ENCODE peak calls at places on chromosomes 5 and 9, in nine cellular contexts. X is heart left ventricle, S is HepG2, Z is right lobe of liver, U is GM12878, C is upper lobe of left lung, Q is body of pancreas, J is IMR-90, V is K562. E is an unnamed sample.

GRCh38 chr9:13377286-13377925 is 97.9 kb upstream of the MPDZ start:
- ATAC-seq in Q (no peak), X (no peak), V (no peak), J (no peak), S (no peak), C (no peak), U (no peak), Z (no peak), E (no peak)

GRCh38 chr5:160923431-160923830 is 71.4 kb upstream of the ATP10B start:
- ATAC-seq in V (no peak), C (no peak), Z (no peak), U (no peak), S (no peak), Q (no peak), X (no peak), J (no peak), E (no peak)

GRCh38 chr9:36050472-36050871 is 13.8 kb downstream of the RECK start:
- ATAC-seq in S (no peak), Z (no peak), U (no peak), X (no peak), Q (no peak), J (no peak), C (no peak), V (no peak), E (no peak)

GRCh38 chr9:125829743-125830142 is 82.6 kb downstream of the PBX3 start:
- ATAC-seq in Q (peak), C (peak), U (peak), S (no peak), J (peak), X (peak), V (no peak), Z (peak), E (no peak)

GRCh38 chr9:87505869-87506678 is 8.4 kb downstream of the DAPK1 start:
- ATAC-seq in V (no peak), Z (peak), C (no peak), U (no peak), S (peak), J (no peak), X (no peak), Q (peak), E (no peak)

GRCh38 chr5:147391781-147392180 is 118.1 kb downstream of the DPYSL3 start:
- ATAC-seq in C (peak), S (peak), X (no peak), V (peak), Z (peak), Q (peak), U (peak), J (peak), E (peak)

GRCh38 chr5:58462623-58463230 is 2.8 kb upstream of the PLK2 start:
- ATAC-seq in S (no peak), C (no peak), X (no peak), Q (no peak), U (peak), Z (peak), V (no peak), J (no peak), E (no peak)

GRCh38 chr5:174690256-174690655 is 34.1 kb upstream of the MSX2 start:
- ATAC-seq in Q (no peak), C (peak), Z (no peak), S (peak), X (no peak), V (peak), J (peak), U (no peak), E (no peak)

GRCh38 chr5:72172832-72173231 is 65.6 kb downstream of the MAP1B start:
- ATAC-seq in V (no peak), X (no peak), Z (no peak), C (no peak), S (no peak), Q (no peak), U (no peak), J (no peak), E (no peak)

GRCh38 chr9:136658849-136659535 is 3.7 kb upstream of the EGFL7 start:
- ATAC-seq in U (no peak), Z (no peak), V (no peak), X (no peak), J (no peak), C (no peak), S (no peak), Q (no peak), E (no peak)

GRCh38 chr5:113199122-113199905 is 222.7 kb downstream of the DCP2 start:
- ATAC-seq in V (no peak), Z (peak), Q (no peak), J (peak), S (no peak), C (no peak), U (no peak), X (no peak), E (no peak)

GRCh38 chr9:71928376-71928775 is 16.9 kb downstream of the C9orf85 start:
- ATAC-seq in J (no peak), Z (no peak), X (no peak), C (no peak), S (no peak), U (no peak), V (no peak), Q (no peak), E (no peak)

GRCh38 chr5:157245477-157245876 is 20.4 kb upstream of the CYFIP2 start:
- ATAC-seq in U (no peak), J (no peak), Q (no peak), C (no peak), X (no peak), Z (no peak), V (no peak), S (no peak), E (no peak)

GRCh38 chr9:69743930-69744329 is 15.9 kb downstream of the PTAR1 start:
- ATAC-seq in Z (no peak), C (no peak), Q (no peak), U (peak), S (no peak), V (no peak), J (no peak), X (no peak), E (no peak)

GRCh38 chr5:342501-343460 is 21.3 kb downstream of the AHRR start:
- ATAC-seq in J (peak), Z (no peak), U (peak), S (no peak), Q (no peak), C (no peak), V (no peak), X (no peak), E (no peak)

GRCh38 chr9:116900007-116900367 is 212.9 kb downstream of the TRIM32 start:
- ATAC-seq in S (no peak), X (no peak), Q (no peak), V (no peak), U (no peak), Z (no peak), J (no peak), C (no peak), E (no peak)

GRCh38 chr9:116900543-116900942 is 213.4 kb downstream of the TRIM32 start:
- ATAC-seq in C (no peak), X (no peak), U (no peak), Z (no peak), S (no peak), Q (no peak), V (no peak), J (no peak), E (no peak)

GRCh38 chr9:116904165-116904564 is 217.1 kb downstream of the TRIM32 start:
- ATAC-seq in Z (no peak), V (no peak), X (no peak), U (peak), Q (no peak), J (no peak), C (peak), S (no peak), E (no peak)

GRCh38 chr9:116899337-116900006 is 212.4 kb downstream of the TRIM32 start:
- ATAC-seq in C (no peak), X (no peak), J (no peak), U (no peak), Q (no peak), S (no peak), V (no peak), Z (no peak), E (no peak)

GRCh38 chr9:116901260-116901659 is 214.2 kb downstream of the TRIM32 start:
- ATAC-seq in C (no peak), J (no peak), Q (no peak), Z (no peak), U (no peak), V (no peak), X (no peak), S (no peak), E (no peak)
- TF ChIP-seq POLR2A in C (no peak), J (no peak), Q (no peak), Z (no peak), U (no peak), V (no peak), X (no peak), S (no peak), E (no peak)

GRCh38 chr5:6525422-6525821 is 76.8 kb downstream of the UBE2QL1 start:
- ATAC-seq in C (no peak), U (peak), S (no peak), Q (no peak), Z (no peak), V (no peak), X (no peak), J (no peak), E (no peak)

GRCh38 chr5:6525910-6526309 is 77.3 kb downstream of the UBE2QL1 start:
- ATAC-seq in U (peak), C (no peak), Z (peak), J (no peak), Q (peak), S (peak), X (peak), V (peak), E (no peak)

GRCh38 chr5:6522337-6522736 is 73.7 kb downstream of the UBE2QL1 start:
- ATAC-seq in Z (no peak), U (no peak), X (no peak), S (no peak), Q (no peak), J (no peak), C (no peak), V (no peak), E (no peak)

GRCh38 chr5:6522983-6523382 is 74.3 kb downstream of the UBE2QL1 start:
- ATAC-seq in V (no peak), U (no peak), S (no peak), Z (no peak), J (no peak), X (no peak), C (no peak), Q (no peak), E (no peak)

GRCh38 chr5:6527749-6528455 is 79.2 kb downstream of the UBE2QL1 start:
- ATAC-seq in J (no peak), V (no peak), Q (no peak), S (no peak), X (no peak), Z (no peak), C (no peak), U (no peak), E (no peak)
- TF ChIP-seq POLR2A in J (no peak), V (no peak), Q (no peak), S (no peak), X (no peak), Z (no peak), C (no peak), U (no peak), E (no peak)

DNA sequence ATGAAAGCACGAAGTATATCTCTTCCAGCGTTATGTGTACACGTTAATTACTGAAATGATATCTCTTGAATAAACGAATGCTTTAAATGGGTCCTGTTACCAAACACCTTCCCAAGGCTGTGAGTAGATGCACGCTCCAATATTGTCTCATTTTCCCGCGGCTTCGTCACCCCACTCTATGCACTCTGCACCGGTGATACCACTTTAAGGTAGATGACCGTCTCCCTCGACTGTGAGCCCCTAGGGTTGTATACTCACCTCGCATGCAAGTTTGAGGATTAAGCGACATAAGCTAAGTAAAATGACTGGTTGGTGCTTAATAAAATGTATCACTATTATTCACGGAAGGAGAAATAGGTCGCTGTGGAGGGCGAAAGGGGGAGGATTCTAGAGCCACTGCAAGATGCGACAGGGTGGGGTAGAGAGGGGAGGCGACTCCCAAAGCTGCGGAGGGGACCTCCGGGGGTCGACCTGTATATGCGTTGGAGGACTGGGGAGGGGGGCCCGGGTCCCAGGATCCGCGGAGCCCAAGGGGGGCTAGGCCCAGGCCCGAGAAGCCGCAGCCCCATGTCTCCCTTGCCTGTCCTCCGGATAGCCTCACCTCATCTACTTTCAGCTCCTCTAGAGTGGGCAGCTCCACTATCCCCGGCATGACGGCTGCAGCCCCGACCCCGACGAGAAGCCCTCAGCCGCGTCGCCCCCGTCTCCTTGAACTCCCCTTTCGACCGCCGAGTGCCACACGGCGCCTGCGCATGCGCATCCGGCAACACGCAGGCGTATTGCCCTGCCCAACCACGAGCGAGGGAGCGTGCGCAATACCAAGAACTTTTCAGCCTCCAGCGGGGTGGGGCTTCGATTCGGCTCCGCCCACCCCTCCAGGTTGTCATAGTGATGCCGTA is at the start of the genes MORN5 and NDUFA8:
- ATAC-seq in U (peak), S (peak), Q (peak), V (peak), Z (peak), J (peak), X (peak), C (peak), E (peak)
- TF ChIP-seq POLR2A in U (peak), S (peak), Q (no peak), V (peak), Z (peak), J (peak), X (peak), C (peak), E (peak)

DNA sequence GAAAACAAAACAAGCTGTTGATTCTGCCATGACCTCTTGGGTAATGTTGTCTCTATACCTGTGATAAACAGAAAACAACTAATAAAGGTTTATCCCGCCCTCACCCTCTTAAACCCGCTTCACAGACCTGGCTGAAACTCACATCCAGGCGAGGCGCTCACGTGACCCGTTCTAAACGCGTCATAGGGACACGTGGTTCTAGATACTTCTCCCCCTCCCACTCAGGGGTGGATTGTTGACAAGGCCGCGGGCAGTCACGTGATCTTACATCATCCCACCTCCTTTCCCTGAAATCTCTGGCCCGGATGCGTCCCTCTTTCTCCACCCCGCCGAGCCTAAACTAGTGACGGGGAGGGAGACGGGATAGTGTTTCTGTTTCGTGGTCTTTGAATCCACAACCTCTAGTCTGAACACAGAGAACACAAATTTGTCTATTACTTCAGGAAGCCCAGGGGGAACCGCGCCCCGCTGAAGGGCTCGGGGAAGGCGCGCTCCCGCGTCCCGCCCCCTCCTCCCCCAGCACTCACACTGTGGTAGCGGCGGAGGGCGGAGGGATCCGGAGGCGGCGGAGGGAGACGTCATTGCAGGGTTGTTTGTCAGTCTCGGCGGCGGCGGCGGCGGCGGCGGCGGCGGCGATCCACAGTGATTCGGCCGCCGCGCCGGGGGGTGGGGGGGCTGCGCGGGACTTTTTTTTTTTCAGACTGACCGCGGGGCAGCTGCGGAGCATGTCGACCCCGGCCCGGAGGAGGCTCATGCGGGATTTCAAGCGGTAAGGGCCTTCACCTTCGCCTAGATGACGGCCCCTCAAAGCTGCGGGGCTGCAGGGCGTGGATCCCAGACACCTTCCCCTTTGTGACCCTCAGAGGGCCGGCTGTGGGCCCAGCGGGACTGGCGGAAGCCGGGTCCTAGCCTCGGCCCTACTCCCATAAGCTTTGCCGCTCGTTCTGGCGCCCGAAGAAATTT is at the start of gene UBE2B:
- ATAC-seq in V (peak), U (peak), Z (peak), J (peak), C (peak), X (peak), S (peak), Q (peak), E (peak)
- TF ChIP-seq POLR2A in V (peak), U (peak), Z (peak), J (peak), C (peak), X (no peak), S (peak), Q (peak), E (peak)

GRCh38 chr9:33185858-33186257 is 18.7 kb upstream of the B4GALT1 start:
- ATAC-seq in V (peak), Q (peak), U (no peak), Z (peak), C (no peak), J (no peak), X (no peak), S (peak), E (no peak)
- TF ChIP-seq POLR2A in V (no peak), Q (no peak), U (no peak), Z (no peak), C (no peak), J (no peak), X (no peak), S (no peak), E (no peak)

GRCh38 chr9:122264360-122265264 is at the start of the genes MRRF and RBM18:
- ATAC-seq in X (peak), V (peak), J (peak), U (peak), Q (peak), C (peak), Z (peak), S (peak), E (peak)
- TF ChIP-seq POLR2A in X (no peak), V (peak), J (peak), U (peak), Q (peak), C (peak), Z (peak), S (peak), E (peak)